ENCODE peak calls at places on chromosomes 3 and 15, in six cellular contexts. Z is brain microvascular endothelial cell, Y is endodermal cell, N is tibial artery, Q is cardiac muscle cell, A is adrenal gland. K is an unnamed sample. For H3K27me3, the result is how much of the 10 kb centered on the place peaks cover.

GRCh38 chr3:168540726-168541125 is 445.0 kb upstream of the GOLIM4 start:
- DNase-seq in Z (no peak), Y (no peak), N (no peak), Q (no peak), A (no peak), K (no peak)

GRCh38 chr3:142385078-142385477 is 62.8 kb downstream of the XRN1 start:
- DNase-seq in Z (no peak), Y (no peak), N (no peak), Q (no peak), A (no peak), K (no peak)

GRCh38 chr3:149234671-149235245 is 13.1 kb upstream of the CP start:
- DNase-seq in Z (no peak), Y (no peak), N (no peak), Q (peak), A (no peak), K (no peak)

GRCh38 chr15:37682304-37682703 is 252.1 kb upstream of the TMCO5A start:
- DNase-seq in Z (peak), Y (peak), N (no peak), Q (peak), A (no peak), K (no peak)

GRCh38 chr3:133934073-133934970 is 38.6 kb upstream of the RAB6B start:
- DNase-seq in Z (no peak), Y (peak), N (no peak), Q (no peak), A (peak), K (no peak)

GRCh38 chr3:194395767-194396527 is 3.1 kb downstream of the GP5 start:
- DNase-seq in Z (no peak), Y (peak), N (peak), Q (peak), A (no peak), K (peak)

GRCh38 chr3:147963711-147964110 is 554.5 kb downstream of the ZIC1 start:
- DNase-seq in Z (no peak), Y (no peak), N (no peak), Q (no peak), A (no peak), K (no peak)

GRCh38 chr3:133962879-133963278 is 66.8 kb downstream of the SLCO2A1 start:
- DNase-seq in Z (no peak), Y (no peak), N (no peak), Q (peak), A (no peak), K (no peak)

GRCh38 chr3:40753956-40754355 is 229.2 kb downstream of the ZNF621 start:
- DNase-seq in Z (no peak), Y (no peak), N (no peak), Q (no peak), A (no peak), K (no peak)

GRCh38 chr3:169026543-169027181 is 636.9 kb downstream of the MECOM start:
- DNase-seq in Z (peak), Y (no peak), N (no peak), Q (peak), A (no peak), K (no peak)

GRCh38 chr3:181623924-181624694 is 87.6 kb upstream of the SOX2 start:
- DNase-seq in Z (no peak), Y (no peak), N (no peak), Q (peak), A (no peak), K (no peak)

GRCh38 chr3:183966361-183966791 is 51.3 kb downstream of the ABCC5 start:
- DNase-seq in Z (no peak), Y (no peak), N (no peak), Q (no peak), A (no peak), K (no peak)

GRCh38 chr3:4509983-4510755 is 17.0 kb downstream of the ITPR1 start:
- DNase-seq in Z (no peak), Y (no peak), N (no peak), Q (no peak), A (no peak), K (no peak)

GRCh38 chr15:99453646-99454045 is 112.1 kb upstream of the MEF2A start:
- DNase-seq in Z (no peak), Y (peak), N (no peak), Q (no peak), A (peak), K (no peak)

GRCh38 chr3:36957862-36958686 is 13.2 kb upstream of the TRANK1 start:
- DNase-seq in Z (peak), Y (no peak), N (no peak), Q (peak), A (no peak), K (no peak)

GRCh38 chr3:38059148-38059547 is 20.1 kb downstream of the DLEC1 start:
- DNase-seq in Z (no peak), Y (no peak), N (no peak), Q (no peak), A (no peak), K (no peak)

GRCh38 chr15:93245616-93246122 is 156.7 kb upstream of the RGMA start:
- DNase-seq in Z (no peak), Y (no peak), N (no peak), Q (no peak), A (no peak), K (no peak)

GRCh38 chr3:45269952-45270351 is 43.9 kb upstream of the TMEM158 start:
- DNase-seq in Z (no peak), Y (no peak), N (no peak), Q (no peak), A (no peak), K (no peak)

GRCh38 chr3:181103605-181104004 is 114.1 kb upstream of the DNAJC19 start:
- DNase-seq in Z (no peak), Y (peak), N (no peak), Q (no peak), A (no peak), K (no peak)

GRCh38 chr3:86180696-86181095 is 810.3 kb downstream of the VGLL3 start:
- DNase-seq in Z (no peak), Y (peak), N (no peak), Q (no peak), A (no peak), K (no peak)

GRCh38 chr3:42473083-42473932 is 29.1 kb upstream of the VIPR1 start:
- DNase-seq in Z (peak), Y (no peak), N (no peak), Q (peak), A (peak), K (no peak)

GRCh38 chr3:23612296-23612891 is 193.4 kb upstream of the UBE2E1 start:
- DNase-seq in Z (peak), Y (peak), N (no peak), Q (peak), A (no peak), K (no peak)

GRCh38 chr3:100531093-100531492 is 38.7 kb downstream of the TMEM45A start:
- DNase-seq in Z (no peak), Y (no peak), N (no peak), Q (no peak), A (no peak), K (no peak)

GRCh38 chr3:72977060-72977459 is 19.6 kb upstream of the PPP4R2 start:
- DNase-seq in Z (no peak), Y (no peak), N (no peak), Q (peak), A (no peak), K (no peak)

GRCh38 chr3:125594581-125595011 is 701 bp downstream of the OSBPL11 start:
- DNase-seq in Z (no peak), Y (peak), N (peak), Q (peak), A (peak), K (no peak)

GRCh38 chr15:38072007-38072506 is 137.6 kb downstream of the TMCO5A start:
- DNase-seq in Z (no peak), Y (no peak), N (no peak), Q (no peak), A (no peak), K (no peak)

GRCh38 chr3:190807719-190808375 is 54.6 kb downstream of the GMNC start:
- DNase-seq in Z (no peak), Y (no peak), N (no peak), Q (peak), A (peak), K (no peak)

GRCh38 chr15:94164202-94164807 is 67.1 kb upstream of the MCTP2 start:
- DNase-seq in Z (peak), Y (peak), N (no peak), Q (peak), A (peak), K (peak)

GRCh38 chr15:69098688-69099087 is 61.7 kb upstream of the GLCE start:
- DNase-seq in Z (no peak), Y (no peak), N (no peak), Q (no peak), A (no peak), K (no peak)

GRCh38 chr3:7112523-7113056 is 251.7 kb downstream of the GRM7 start:
- DNase-seq in Z (no peak), Y (no peak), N (no peak), Q (no peak), A (no peak), K (no peak)

DNA sequence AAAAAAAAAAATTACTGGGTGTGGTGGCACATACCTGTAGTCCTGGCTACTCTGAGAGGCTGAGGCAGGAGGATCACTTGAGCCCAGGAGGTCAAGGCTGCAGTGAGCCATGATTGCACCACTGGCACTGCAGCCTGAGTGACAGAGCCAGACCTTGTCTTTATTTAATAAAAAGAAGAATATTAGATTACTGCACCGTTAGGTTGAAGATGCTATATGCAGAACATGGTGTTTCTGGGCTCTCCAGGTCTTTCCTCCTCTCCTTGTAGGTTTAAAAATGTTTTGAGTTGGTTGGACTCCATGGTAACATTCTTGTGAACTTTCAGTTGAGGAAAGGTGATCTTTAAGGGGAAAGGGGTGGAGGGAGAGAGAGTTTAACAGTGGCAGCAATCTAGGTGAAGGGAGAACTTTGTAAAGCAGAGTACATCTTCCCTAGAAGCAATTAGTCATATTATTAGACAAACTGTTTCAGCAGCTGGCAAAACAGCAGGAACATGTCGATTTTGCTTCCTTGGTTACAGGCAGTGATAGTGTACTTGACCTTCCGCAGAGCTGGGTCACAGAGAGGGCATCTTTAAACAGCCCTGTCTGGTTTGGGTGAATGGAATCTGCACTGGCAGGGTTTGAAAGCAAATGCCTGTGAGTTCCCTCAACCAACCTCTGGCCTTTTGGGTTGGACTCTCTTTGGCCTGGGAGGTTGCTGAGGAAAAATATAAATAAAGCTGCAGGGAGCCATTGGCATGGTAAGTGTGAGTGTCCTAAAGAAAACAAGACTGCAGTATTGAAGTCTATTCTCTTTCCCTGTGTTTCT is 42.8 kb downstream of the NR2C2 start:
- DNase-seq in Z (peak), Y (peak), N (no peak), Q (peak), A (peak), K (no peak)
- H3K27ac ChIP-seq in Z (peak), Y (no peak), N (no peak), Q (peak), A (no peak), K (no peak)

DNA sequence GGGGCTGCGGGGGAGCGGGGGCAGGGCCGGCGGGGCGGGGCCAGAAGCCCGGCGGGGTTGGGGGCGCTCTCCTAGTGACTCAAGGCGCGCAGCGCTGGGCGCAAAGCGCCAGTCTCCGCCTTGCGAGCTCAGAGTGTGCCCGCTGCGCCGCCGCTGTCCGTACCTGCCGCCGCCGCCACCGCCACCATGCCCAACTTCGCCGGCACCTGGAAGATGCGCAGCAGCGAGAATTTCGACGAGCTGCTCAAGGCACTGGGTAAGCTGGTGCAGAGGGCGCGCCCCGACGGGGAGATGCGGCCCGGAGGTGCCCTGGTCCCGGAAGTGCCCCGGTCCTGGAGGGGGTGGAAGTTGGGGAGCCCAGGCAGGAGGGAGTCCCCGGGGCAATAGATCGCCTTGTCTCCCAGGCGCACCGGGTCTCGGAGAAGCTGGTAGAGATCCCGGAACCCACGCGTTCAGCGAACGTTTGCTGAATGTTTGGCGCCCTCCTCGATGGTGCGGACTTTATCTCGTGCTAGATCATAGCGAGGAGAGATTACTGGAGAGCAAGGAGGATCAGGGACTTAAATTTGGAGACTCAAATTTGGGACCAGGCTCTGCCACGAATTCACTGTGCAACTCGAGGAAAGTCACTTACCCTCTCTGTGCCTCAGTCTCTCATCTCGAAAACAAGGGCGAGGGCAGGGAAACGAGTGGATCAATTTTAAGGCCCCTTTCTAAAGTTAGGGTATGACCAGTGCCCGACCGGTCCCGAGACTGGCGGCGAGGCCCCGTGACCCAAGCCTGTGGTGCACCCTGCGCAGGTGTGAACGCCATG is at the start of gene CRABP1:
- DNase-seq in Z (no peak), Y (peak), N (no peak), Q (no peak), A (no peak), K (no peak)
- H3K27me3 ChIP-seq in Z (half or more), Y (half or more), N (half or more), Q (half or more), A (under half), K (under half)

GRCh38 chr15:67105991-67106763 is 40.8 kb downstream of the SMAD3 start:
- DNase-seq in Z (no peak), Y (no peak), N (no peak), Q (no peak), A (no peak), K (no peak)

GRCh38 chr15:67103869-67104268 is 38.5 kb downstream of the SMAD3 start:
- DNase-seq in Z (no peak), Y (no peak), N (no peak), Q (no peak), A (no peak), K (no peak)

GRCh38 chr15:67106764-67107013 is 41.3 kb downstream of the SMAD3 start:
- DNase-seq in Z (no peak), Y (no peak), N (no peak), Q (no peak), A (no peak), K (no peak)

GRCh38 chr15:67104453-67104852 is 39.1 kb downstream of the SMAD3 start:
- DNase-seq in Z (no peak), Y (no peak), N (no peak), Q (no peak), A (no peak), K (no peak)

DNA sequence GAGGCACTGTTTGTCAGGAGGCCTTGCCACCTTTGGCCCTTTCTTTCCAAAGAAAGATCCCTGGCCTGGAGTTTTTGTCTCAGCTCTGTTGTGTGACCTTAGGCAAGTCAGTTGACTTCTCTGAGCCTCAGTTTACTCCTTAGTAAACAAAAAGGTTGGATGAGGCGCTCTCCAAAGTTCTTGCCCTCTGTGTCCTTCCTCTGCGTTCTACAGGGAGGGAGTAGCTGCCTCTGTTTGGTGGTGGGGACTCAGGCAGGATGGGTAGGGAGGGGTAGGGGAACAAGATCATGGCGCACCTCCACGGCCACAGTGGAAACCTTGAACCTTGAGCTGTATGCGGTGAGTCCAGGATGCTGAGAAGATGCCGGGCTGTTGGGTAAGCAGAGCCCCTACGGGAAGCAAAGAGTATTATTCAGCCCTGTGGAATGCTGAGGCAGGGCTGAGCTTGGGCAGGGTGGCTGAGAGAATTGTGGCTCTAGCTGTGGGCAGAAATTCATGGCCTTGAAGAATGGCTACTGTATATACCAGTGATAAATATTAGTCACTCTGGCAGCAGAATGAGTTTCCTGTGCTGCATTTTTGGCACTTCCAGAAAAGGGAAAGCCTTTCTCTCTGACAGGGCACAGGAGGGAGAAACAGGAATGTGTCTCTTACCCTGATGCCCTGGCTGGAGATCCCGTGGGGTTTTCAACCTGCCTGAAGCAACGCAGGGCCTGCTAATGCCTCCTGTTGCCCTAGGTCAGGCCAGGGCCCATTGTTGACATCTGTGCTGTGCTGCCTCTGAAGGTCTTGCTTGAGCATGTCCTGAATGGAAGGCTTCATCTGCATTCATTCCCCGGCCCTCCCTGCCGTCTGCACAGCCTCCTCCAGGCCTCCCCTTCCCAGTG is 39.9 kb downstream of the SMAD3 start:
- DNase-seq in Z (peak), Y (peak), N (peak), Q (peak), A (peak), K (no peak)
- H3K4me3 ChIP-seq in Z (no peak), Y (no peak), N (no peak), Q (no peak), A (no peak), K (no peak)

GRCh38 chr15:40108061-40108854 is 421 bp downstream of the BMF start:
- DNase-seq in Z (no peak), Y (peak), N (peak), Q (peak), A (peak), K (no peak)
- H3K27ac ChIP-seq in Z (peak), Y (peak), N (peak), Q (peak), A (peak), K (peak)

DNA sequence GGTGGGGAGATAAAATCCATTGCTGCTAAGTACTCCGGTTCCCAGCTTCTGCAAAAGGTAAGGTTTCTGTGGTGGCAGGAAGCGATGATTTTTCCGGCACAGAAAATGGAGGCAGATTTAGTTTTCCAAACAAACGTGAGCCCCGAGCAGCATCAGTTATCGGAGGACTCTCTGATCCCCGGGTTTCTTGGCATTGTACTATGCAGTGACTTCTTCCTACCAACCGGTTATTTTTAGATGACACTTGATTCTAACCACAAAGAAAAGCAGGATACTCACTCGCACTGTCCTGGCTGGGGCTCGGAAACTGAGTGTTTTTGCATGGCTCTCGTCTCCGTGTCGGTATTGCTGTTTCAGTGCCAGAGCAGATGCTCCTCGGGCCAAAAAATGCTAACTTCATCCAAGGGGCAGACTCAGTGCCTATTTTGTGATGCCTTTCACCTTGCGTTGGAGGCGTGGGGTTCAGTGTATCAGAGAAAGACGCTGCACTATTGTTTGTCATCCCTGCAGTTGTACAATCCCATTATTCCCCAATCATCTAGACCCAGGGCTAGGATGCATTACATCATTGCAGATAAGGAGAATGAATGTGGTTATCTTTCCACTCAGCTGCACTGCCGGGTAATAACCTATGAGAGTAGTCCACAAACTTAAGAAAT is 1.3 kb downstream of the CACNA2D3 start:
- DNase-seq in Z (no peak), Y (peak), N (no peak), Q (peak), A (no peak), K (no peak)
- H3K27me3 ChIP-seq in Z (under half), Y (half or more), N (under half), Q (half or more), A (under half), K (under half)